ENCODE peak calls at places on chromosomes 4 and X, in four cellular contexts. One of them, this sample, is unnamed.

GRCh38 chrX:37759878-37760418 is 19.9 kb upstream of the CYBB start:
- DNase-seq in heart left ventricle: no peak
- DNase-seq in lower leg skin: no peak
- DNase-seq in transverse colon: no peak
- DNase-seq in this sample: no peak

GRCh38 chr4:5925419-5926187 is 32.7 kb upstream of the CRMP1 start:
- DNase-seq in transverse colon: no peak
- DNase-seq in heart left ventricle: no peak
- DNase-seq in lower leg skin: peak; percentile 71
- DNase-seq in this sample: no peak

GRCh38 chr4:17816142-17816541 is 5.4 kb downstream of the NCAPG start:
- DNase-seq in lower leg skin: no peak
- DNase-seq in transverse colon: no peak
- DNase-seq in heart left ventricle: no peak
- DNase-seq in this sample: no peak

GRCh38 chr4:94686086-94686485 is 71.7 kb upstream of the BMPR1B start:
- DNase-seq in transverse colon: no peak
- DNase-seq in heart left ventricle: no peak
- DNase-seq in lower leg skin: no peak
- DNase-seq in this sample: no peak

GRCh38 chrX:22037911-22038537 is 5.9 kb downstream of the PHEX start:
- DNase-seq in heart left ventricle: no peak
- DNase-seq in transverse colon: no peak
- DNase-seq in lower leg skin: no peak
- DNase-seq in this sample: no peak

GRCh38 chrX:51866156-51866555 is 27.3 kb upstream of the MAGED1 start:
- DNase-seq in transverse colon: no peak
- DNase-seq in heart left ventricle: no peak
- DNase-seq in lower leg skin: no peak
- DNase-seq in this sample: no peak

GRCh38 chr4:65865489-65865888 is 195.2 kb upstream of the EPHA5 start:
- DNase-seq in transverse colon: no peak
- DNase-seq in lower leg skin: no peak
- DNase-seq in heart left ventricle: no peak
- DNase-seq in this sample: no peak

GRCh38 chr4:173866289-173866688 is 336.3 kb upstream of the HAND2 start:
- DNase-seq in lower leg skin: no peak
- DNase-seq in heart left ventricle: no peak
- DNase-seq in transverse colon: no peak
- DNase-seq in this sample: no peak

GRCh38 chr4:150209140-150209829 is 131.0 kb downstream of the DCLK2 start:
- DNase-seq in transverse colon: peak; percentile 69
- DNase-seq in lower leg skin: no peak
- DNase-seq in heart left ventricle: peak; percentile 75
- DNase-seq in this sample: no peak

GRCh38 chr4:163548481-163549243 is 54.2 kb downstream of the TMA16 start:
- DNase-seq in heart left ventricle: no peak
- DNase-seq in lower leg skin: no peak
- DNase-seq in transverse colon: no peak
- DNase-seq in this sample: no peak

GRCh38 chrX:154531626-154532025 is 15.0 kb downstream of the G6PD start:
- DNase-seq in heart left ventricle: no peak
- DNase-seq in transverse colon: no peak
- DNase-seq in lower leg skin: no peak
- DNase-seq in this sample: no peak

GRCh38 chrX:129836827-129837226 is 6.9 kb downstream of the ZDHHC9 start:
- DNase-seq in heart left ventricle: no peak
- DNase-seq in lower leg skin: no peak
- DNase-seq in transverse colon: no peak
- DNase-seq in this sample: no peak

GRCh38 chr4:147840846-147841732 is 109.2 kb downstream of the ARHGAP10 start:
- DNase-seq in heart left ventricle: no peak
- DNase-seq in lower leg skin: no peak
- DNase-seq in transverse colon: no peak
- DNase-seq in this sample: no peak

GRCh38 chrX:101550825-101551767 is 749 bp downstream of the ARMCX1 start:
- DNase-seq in lower leg skin: peak; percentile 87
- DNase-seq in heart left ventricle: peak; percentile 67
- DNase-seq in transverse colon: no peak
- DNase-seq in this sample: no peak

GRCh38 chrX:68249904-68250303 is 183.4 kb downstream of the OPHN1 start:
- DNase-seq in transverse colon: no peak
- DNase-seq in lower leg skin: no peak
- DNase-seq in heart left ventricle: no peak
- DNase-seq in this sample: no peak

GRCh38 chr4:128159967-128160366 is 98.9 kb downstream of the LARP1B start:
- DNase-seq in lower leg skin: no peak
- DNase-seq in transverse colon: no peak
- DNase-seq in heart left ventricle: no peak
- DNase-seq in this sample: no peak

GRCh38 chr4:23484689-23485088 is 405.2 kb downstream of the PPARGC1A start:
- DNase-seq in lower leg skin: no peak
- DNase-seq in heart left ventricle: no peak
- DNase-seq in transverse colon: no peak
- DNase-seq in this sample: no peak

GRCh38 chr4:95068818-95069478 is 311.2 kb downstream of the BMPR1B start:
- DNase-seq in transverse colon: no peak
- DNase-seq in lower leg skin: no peak
- DNase-seq in heart left ventricle: no peak
- DNase-seq in this sample: no peak

GRCh38 chr4:86892639-86892965 is 380 bp upstream of the C4orf36 start:
- DNase-seq in lower leg skin: no peak
- DNase-seq in heart left ventricle: no peak
- DNase-seq in transverse colon: no peak
- DNase-seq in this sample: no peak

GRCh38 chrX:110432831-110433230 is 74.2 kb downstream of the RTL9 start:
- DNase-seq in lower leg skin: no peak
- DNase-seq in heart left ventricle: no peak
- DNase-seq in transverse colon: no peak
- DNase-seq in this sample: no peak

GRCh38 chrX:2485789-2486345 is 14.9 kb downstream of the DHRSX start:
- DNase-seq in heart left ventricle: no peak
- DNase-seq in lower leg skin: no peak
- DNase-seq in transverse colon: no peak
- DNase-seq in this sample: no peak

GRCh38 chr4:54152846-54153600 is 53.1 kb downstream of the GSX2 start:
- DNase-seq in lower leg skin: no peak
- DNase-seq in heart left ventricle: no peak
- DNase-seq in transverse colon: no peak
- DNase-seq in this sample: no peak

GRCh38 chrX:71184803-71185495 is 38.1 kb upstream of the GJB1 start:
- DNase-seq in transverse colon: no peak
- DNase-seq in heart left ventricle: no peak
- DNase-seq in lower leg skin: no peak
- DNase-seq in this sample: no peak

GRCh38 chrX:7889680-7890079 is 37.5 kb downstream of the PNPLA4 start:
- DNase-seq in transverse colon: no peak
- DNase-seq in heart left ventricle: no peak
- DNase-seq in lower leg skin: no peak
- DNase-seq in this sample: no peak

GRCh38 chr4:182277402-182277801 is 34.2 kb downstream of the TENM3 start:
- DNase-seq in lower leg skin: no peak
- DNase-seq in heart left ventricle: no peak
- DNase-seq in transverse colon: no peak
- DNase-seq in this sample: no peak

GRCh38 chr4:8010618-8011017 is 71.0 kb upstream of the AFAP1 start:
- DNase-seq in lower leg skin: no peak
- DNase-seq in heart left ventricle: no peak
- DNase-seq in transverse colon: peak; percentile 49
- DNase-seq in this sample: no peak

GRCh38 chrX:107448625-107449468 is 605 bp upstream of the FRMPD3 start:
- DNase-seq in transverse colon: no peak
- DNase-seq in lower leg skin: no peak
- DNase-seq in heart left ventricle: no peak
- DNase-seq in this sample: no peak

DNA sequence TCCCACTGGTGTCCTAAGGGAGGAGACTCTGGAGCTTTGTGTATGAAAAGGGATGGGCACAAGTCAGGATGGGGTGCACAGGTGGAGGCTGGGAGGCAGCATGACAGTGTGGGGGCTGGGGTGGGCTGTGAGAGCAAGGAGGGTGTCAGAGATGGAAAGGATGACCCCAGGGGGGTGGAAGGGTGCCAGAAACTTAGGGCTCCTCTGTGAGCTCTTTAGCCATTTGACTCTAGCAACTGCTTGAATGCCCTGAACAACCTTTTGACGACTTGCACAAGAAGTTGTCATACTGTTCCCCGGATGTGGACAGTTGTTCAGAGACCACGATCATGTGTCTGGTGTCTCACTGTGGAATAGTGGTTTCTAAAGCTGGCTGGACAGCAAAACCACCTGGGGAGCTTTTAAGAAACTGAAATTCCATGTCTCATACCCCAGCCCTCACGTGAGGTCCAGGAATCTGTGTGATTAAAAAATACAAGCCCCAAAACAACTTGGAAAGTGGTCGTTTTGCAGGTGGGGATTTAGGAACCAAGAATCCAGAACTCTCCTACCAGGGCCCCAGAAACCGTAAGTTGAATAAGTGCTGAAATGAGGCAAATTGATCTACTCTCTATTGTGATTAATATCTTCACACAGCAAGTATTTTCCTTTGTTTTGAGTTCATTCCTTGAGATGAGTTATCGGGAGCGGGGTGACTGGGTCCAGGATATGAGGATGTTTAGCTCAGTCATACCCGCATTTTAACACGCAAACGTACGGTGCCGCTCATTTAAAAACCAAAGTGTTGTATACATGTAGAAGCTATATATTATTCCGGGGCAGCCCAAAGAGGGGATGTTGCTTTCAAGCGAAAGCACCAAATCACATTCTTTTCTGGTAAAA is 3.4 kb downstream of the RHOH start:
- DNase-seq in transverse colon: peak; percentile 60
- DNase-seq in heart left ventricle: no peak
- DNase-seq in lower leg skin: no peak
- DNase-seq in this sample: no peak
- TF ChIP-seq POLR2A in transverse colon: peak; percentile 67
- TF ChIP-seq POLR2A in heart left ventricle: no peak
- TF ChIP-seq POLR2A in lower leg skin: no peak
- TF ChIP-seq POLR2A in this sample: no peak

GRCh38 chrX:9797961-9798360 is 11.7 kb downstream of the SHROOM2 start:
- DNase-seq in heart left ventricle: no peak
- DNase-seq in transverse colon: no peak
- DNase-seq in lower leg skin: no peak
- DNase-seq in this sample: peak; percentile 15
- TF ChIP-seq POLR2A in heart left ventricle: no peak
- TF ChIP-seq POLR2A in transverse colon: no peak
- TF ChIP-seq POLR2A in lower leg skin: no peak
- TF ChIP-seq POLR2A in this sample: no peak

DNA sequence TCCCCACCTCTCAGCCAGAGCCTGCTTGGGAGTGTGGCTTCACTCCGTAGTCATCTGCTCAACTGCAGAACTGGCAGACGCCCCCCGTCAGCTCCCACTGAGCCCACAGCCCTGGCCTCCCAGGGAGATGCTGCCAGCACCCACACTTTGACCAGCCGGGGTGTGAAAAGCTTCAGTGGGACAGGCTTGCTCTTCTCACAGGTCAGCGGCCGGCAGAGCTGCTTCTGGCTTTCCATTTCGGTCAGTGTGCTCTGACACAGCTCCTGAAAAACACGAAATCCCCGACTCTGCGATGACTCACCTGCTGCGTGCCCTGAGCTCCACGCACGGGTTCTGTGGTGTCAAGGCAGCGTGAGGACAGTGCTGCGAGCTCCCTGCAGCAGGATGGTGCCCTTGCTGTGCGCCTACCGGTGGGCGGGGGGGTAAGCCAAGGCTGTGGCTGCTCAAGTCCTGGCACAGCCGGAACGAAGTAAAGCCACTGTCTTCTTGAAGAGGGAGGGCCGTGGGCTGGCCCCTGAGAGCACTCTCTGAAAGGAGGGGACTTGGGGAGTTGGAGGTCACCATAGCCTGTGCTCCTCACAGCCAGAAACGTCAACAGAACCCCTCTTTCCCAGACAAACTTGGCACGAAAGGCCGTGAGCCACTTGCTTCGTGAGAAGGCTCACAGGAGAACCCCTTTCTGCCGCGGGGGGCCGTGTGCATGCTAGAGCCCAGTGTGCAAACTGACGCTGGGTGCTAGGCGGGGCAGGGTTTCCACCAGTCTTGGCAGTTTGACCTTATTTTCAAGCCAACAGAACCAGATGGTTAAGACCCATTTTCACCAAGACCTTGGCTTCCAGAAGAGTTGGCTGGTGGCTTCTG is 23.6 kb downstream of the NOP14 start:
- DNase-seq in transverse colon: peak; percentile 5
- DNase-seq in lower leg skin: peak; percentile 79
- DNase-seq in heart left ventricle: no peak
- DNase-seq in this sample: peak; percentile 73
- TF ChIP-seq POLR2A in transverse colon: no peak
- TF ChIP-seq POLR2A in lower leg skin: no peak
- TF ChIP-seq POLR2A in heart left ventricle: no peak
- TF ChIP-seq POLR2A in this sample: no peak

GRCh38 chr4:38672247-38673071 is 8.5 kb downstream of the KLF3 start:
- DNase-seq in lower leg skin: no peak
- DNase-seq in heart left ventricle: no peak
- DNase-seq in transverse colon: no peak
- DNase-seq in this sample: no peak
- TF ChIP-seq POLR2A in lower leg skin: no peak
- TF ChIP-seq POLR2A in heart left ventricle: no peak
- TF ChIP-seq POLR2A in transverse colon: no peak
- TF ChIP-seq POLR2A in this sample: no peak

DNA sequence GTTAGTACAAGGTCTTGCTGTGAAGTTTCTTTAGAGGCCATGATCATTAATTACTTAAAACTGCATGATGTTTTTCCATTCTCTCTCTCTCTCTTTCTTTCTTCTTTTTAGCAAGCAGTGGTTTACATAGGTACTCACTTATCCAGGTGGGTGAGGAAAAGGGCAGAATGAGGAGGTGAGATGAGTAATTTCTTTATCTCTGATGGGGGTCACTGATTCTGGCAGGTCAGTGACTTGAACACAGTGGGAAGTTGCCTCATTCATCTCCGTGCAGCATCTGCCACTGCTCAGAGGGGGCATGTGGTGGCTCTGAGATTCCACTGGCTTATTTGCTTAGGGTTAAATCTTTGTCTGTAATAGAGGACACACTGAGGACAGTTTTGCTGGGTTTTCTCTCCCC is 62.6 kb downstream of the FAM114A1 start:
- DNase-seq in lower leg skin: no peak
- DNase-seq in heart left ventricle: no peak
- DNase-seq in transverse colon: no peak
- DNase-seq in this sample: no peak
- TF ChIP-seq POLR2A in lower leg skin: no peak
- TF ChIP-seq POLR2A in heart left ventricle: no peak
- TF ChIP-seq POLR2A in transverse colon: no peak
- TF ChIP-seq POLR2A in this sample: no peak